ENCODE peak calls at places on chromosome 3, in seven cellular contexts. S, H, G, L, E, T and R are unnamed samples.

GRCh38 chr3:194571491-194571941 is 61.7 kb downstream of the TMEM44 start:
- DNase-seq in S (no peak), H (no peak), G (no peak), L (no peak), E (no peak), T (no peak), R (no peak)

GRCh38 chr3:17055374-17056276 is 170.9 kb downstream of the PLCL2 start:
- DNase-seq in S (no peak), H (no peak), G (peak), L (no peak), E (no peak), T (no peak), R (no peak)

GRCh38 chr3:171281256-171281655 is 178.9 kb downstream of the TNIK start:
- DNase-seq in S (no peak), H (no peak), G (no peak), L (no peak), E (no peak), T (no peak), R (no peak)

GRCh38 chr3:105470851-105471250 is 104.1 kb downstream of the ALCAM start:
- DNase-seq in S (no peak), H (no peak), G (no peak), L (no peak), E (no peak), T (no peak), R (no peak)

GRCh38 chr3:187518207-187518606 is 150.0 kb downstream of the RTP4 start:
- DNase-seq in S (no peak), H (no peak), G (no peak), L (no peak), E (no peak), T (no peak), R (no peak)

GRCh38 chr3:193829781-193830180 is 236.8 kb downstream of the OPA1 start:
- DNase-seq in S (peak), H (no peak), G (peak), L (no peak), E (no peak), T (no peak), R (peak)

GRCh38 chr3:8305371-8305770 is 196.3 kb upstream of the LMCD1 start:
- DNase-seq in S (no peak), H (no peak), G (no peak), L (no peak), E (no peak), T (no peak), R (no peak)

GRCh38 chr3:181713300-181713647 is 1.5 kb downstream of the SOX2 start:
- DNase-seq in S (no peak), H (no peak), G (no peak), L (no peak), E (no peak), T (no peak), R (no peak)

GRCh38 chr3:38582941-38583645 is 66.4 kb downstream of the SCN5A start:
- DNase-seq in S (no peak), H (no peak), G (no peak), L (peak), E (no peak), T (no peak), R (no peak)

GRCh38 chr3:65039754-65040210 is 352.0 kb upstream of the ADAMTS9 start:
- DNase-seq in S (no peak), H (no peak), G (peak), L (no peak), E (no peak), T (peak), R (no peak)

GRCh38 chr3:128736598-128736997 is 10.6 kb downstream of the RAB7A start:
- DNase-seq in S (peak), H (no peak), G (no peak), L (no peak), E (no peak), T (no peak), R (no peak)

GRCh38 chr3:63979093-63979492 is 44.2 kb downstream of the PSMD6 start:
- DNase-seq in S (peak), H (no peak), G (no peak), L (no peak), E (no peak), T (no peak), R (no peak)

GRCh38 chr3:65729553-65729952 is 309.2 kb downstream of the MAGI1 start:
- DNase-seq in S (no peak), H (no peak), G (no peak), L (no peak), E (peak), T (no peak), R (no peak)

GRCh38 chr3:132749786-132750185 is 27.6 kb upstream of the NPHP3 start:
- DNase-seq in S (no peak), H (no peak), G (no peak), L (no peak), E (no peak), T (no peak), R (no peak)

GRCh38 chr3:141311170-141311495 is 57.2 kb upstream of the ZBTB38 start:
- DNase-seq in S (no peak), H (no peak), G (no peak), L (no peak), E (no peak), T (no peak), R (no peak)

GRCh38 chr3:49634736-49635135 is 39.4 kb upstream of the APEH start:
- DNase-seq in S (no peak), H (no peak), G (no peak), L (no peak), E (no peak), T (no peak), R (no peak)

GRCh38 chr3:12947504-12948369 is 106.4 kb upstream of the RPL32 start:
- DNase-seq in S (peak), H (no peak), G (peak), L (no peak), E (peak), T (peak), R (peak)

GRCh38 chr3:90091557-90091956 is 984.1 kb downstream of the EPHA3 start:
- DNase-seq in S (peak), H (no peak), G (peak), L (peak), E (no peak), T (no peak), R (peak)

GRCh38 chr3:156793400-156793799 is 32.8 kb upstream of the LEKR1 start:
- DNase-seq in S (no peak), H (no peak), G (no peak), L (no peak), E (no peak), T (no peak), R (no peak)

GRCh38 chr3:23934253-23934652 is 10.8 kb upstream of the NR1D2 start:
- DNase-seq in S (no peak), H (no peak), G (no peak), L (no peak), E (no peak), T (no peak), R (no peak)

GRCh38 chr3:42179110-42179725 is 86.8 kb downstream of the CCK start:
- DNase-seq in S (peak), H (no peak), G (peak), L (peak), E (peak), T (peak), R (no peak)